ENCODE peak calls at places on chromosome 15, in six cellular contexts. B is ovary, J is stomach, N is heart right ventricle, H is mucosa of descending colon, R is OCI-LY7. W is an unnamed sample.
A peak's percentile ranks its signal among the peaks of the same experiment; 100 is the strongest.

GRCh38 chr15:56821721-56822425 is 88.6 kb upstream of the ZNF280D start:
- DNase-seq in B (peak; percentile 49), J (peak; percentile 65), N (peak; percentile 40), H (peak; percentile 77), R (peak; percentile 47), W (peak; percentile 24)

GRCh38 chr15:56052389-56053045 is 59.1 kb upstream of the NEDD4 start:
- DNase-seq in B (no peak), J (no peak), N (no peak), H (no peak), R (peak; percentile 60), W (peak; percentile 21)

GRCh38 chr15:68830141-68830540 is 9.4 kb upstream of the ANP32A start:
- DNase-seq in B (no peak), J (no peak), N (no peak), H (no peak), R (no peak), W (no peak)

GRCh38 chr15:41546846-41547786 is 3.1 kb upstream of the RPAP1 start:
- DNase-seq in B (no peak), J (no peak), N (no peak), H (no peak), R (no peak), W (no peak)

GRCh38 chr15:56817266-56817665 is 84.0 kb upstream of the ZNF280D start:
- DNase-seq in B (no peak), J (no peak), N (no peak), H (no peak), R (no peak), W (no peak)

GRCh38 chr15:101349497-101349951 is 54.5 kb upstream of the SNRPA1 start:
- DNase-seq in B (no peak), J (no peak), N (no peak), H (no peak), R (no peak), W (no peak)

GRCh38 chr15:70160267-70160666 is 62.5 kb upstream of the TLE3 start:
- DNase-seq in B (no peak), J (peak; percentile 42), N (no peak), H (no peak), R (no peak), W (no peak)

GRCh38 chr15:68806220-68807105 is 14.2 kb downstream of the ANP32A start:
- DNase-seq in B (no peak), J (no peak), N (no peak), H (no peak), R (no peak), W (peak; percentile 40)

GRCh38 chr15:43777293-43777819 is 590 bp upstream of the ELL3 start:
- DNase-seq in B (peak; percentile 82), J (peak; percentile 82), N (peak; percentile 75), H (peak; percentile 91), R (peak; percentile 87), W (peak; percentile 91)

GRCh38 chr15:65981837-65982696 is 112.8 kb downstream of the RAB11A start:
- DNase-seq in B (no peak), J (peak; percentile 64), N (no peak), H (peak; percentile 73), R (peak; percentile 75), W (peak; percentile 63)
- H3K4me1 ChIP-seq in B (no peaks in the 10 kb centered on the region), J (peaks cover 36% of the 10 kb centered on the region), N (peaks cover 6% of the 10 kb centered on the region), H (peaks cover 6% of the 10 kb centered on the region), R (peaks cover 24% of the 10 kb centered on the region), W (peaks cover 8% of the 10 kb centered on the region)

DNA sequence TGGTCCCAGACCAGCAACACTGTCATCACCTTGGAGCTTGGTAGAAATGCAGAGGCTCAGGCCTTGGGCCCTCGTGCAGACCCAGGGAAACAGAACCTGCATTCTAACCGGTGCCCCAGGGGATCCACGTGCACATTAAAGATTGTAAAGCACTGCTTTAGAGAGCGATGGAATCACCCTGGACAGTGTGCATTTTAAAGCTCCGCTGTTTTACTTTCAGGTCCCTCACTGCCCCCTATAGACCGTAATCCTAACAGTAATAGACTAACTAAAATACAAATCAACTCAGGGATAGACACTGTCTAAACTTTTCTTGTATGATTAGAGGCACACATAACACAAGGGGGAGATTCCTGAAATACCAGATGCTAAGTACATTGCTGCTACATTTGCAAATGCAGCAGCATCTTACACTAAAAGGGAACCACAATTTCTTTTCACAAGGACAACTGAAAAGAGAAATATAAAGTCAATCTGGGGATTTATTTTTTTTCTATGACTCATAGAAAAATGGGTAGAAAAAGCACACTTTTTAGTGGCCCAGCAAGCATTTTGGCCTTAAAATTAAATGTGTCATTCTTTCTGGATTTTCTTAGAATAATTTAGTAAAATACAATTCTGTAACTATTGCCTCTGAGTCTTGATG is 10.5 kb upstream of the SH3GL3 start:
- DNase-seq in B (no peak), J (no peak), N (no peak), H (no peak), R (peak; percentile 2), W (no peak)
- TF ChIP-seq CTCF in B (no peak), J (no peak), N (peak; percentile 48), H (no peak), R (peak; percentile 68), W (no peak)

GRCh38 chr15:39987831-39988230 is 51.1 kb downstream of the SRP14 start:
- DNase-seq in B (no peak), J (no peak), N (no peak), H (no peak), R (no peak), W (no peak)
- H3K4me1 ChIP-seq in B (no peaks in the 10 kb centered on the region), J (no peaks in the 10 kb centered on the region), N (no peaks in the 10 kb centered on the region), H (no peaks in the 10 kb centered on the region), R (no peaks in the 10 kb centered on the region), W (no peaks in the 10 kb centered on the region)

GRCh38 chr15:75538376-75538775 is 40.7 kb downstream of the PTPN9 start:
- DNase-seq in B (no peak), J (no peak), N (no peak), H (no peak), R (no peak), W (no peak)

GRCh38 chr15:75531041-75531450 is 48.1 kb downstream of the PTPN9 start:
- DNase-seq in B (peak; percentile 78), J (no peak), N (peak; percentile 65), H (no peak), R (no peak), W (no peak)

GRCh38 chr15:75530169-75530568 is 48.9 kb downstream of the PTPN9 start:
- DNase-seq in B (no peak), J (no peak), N (no peak), H (no peak), R (no peak), W (no peak)

GRCh38 chr15:75533945-75534344 is 45.2 kb downstream of the PTPN9 start:
- DNase-seq in B (no peak), J (no peak), N (no peak), H (no peak), R (no peak), W (no peak)

GRCh38 chr15:75532413-75533250 is 46.5 kb downstream of the PTPN9 start:
- DNase-seq in B (peak; percentile 76), J (peak; percentile 63), N (peak; percentile 33), H (no peak), R (peak; percentile 16), W (peak; percentile 28)
- TF ChIP-seq CTCF in B (no peak), J (peak; percentile 37), N (peak; percentile 63), H (no peak), R (peak; percentile 42), W (peak; percentile 68)

GRCh38 chr15:71279757-71280141 is 164.5 kb downstream of the THSD4 start:
- DNase-seq in B (no peak), J (peak; percentile 30), N (no peak), H (no peak), R (no peak), W (no peak)
- H3K4me1 ChIP-seq in B (peaks cover 2% of the 10 kb centered on the region), J (peaks cover 29% of the 10 kb centered on the region), N (peaks cover 14% of the 10 kb centered on the region), H (peaks cover 8% of the 10 kb centered on the region), R (no peaks in the 10 kb centered on the region), W (no peaks in the 10 kb centered on the region)

GRCh38 chr15:61856295-61856694 is 204.0 kb downstream of the VPS13C start:
- DNase-seq in B (no peak), J (no peak), N (no peak), H (no peak), R (no peak), W (no peak)
- TF ChIP-seq CTCF in B (no peak), J (no peak), N (no peak), H (no peak), R (no peak), W (no peak)

GRCh38 chr15:93063292-93063671 is 25.7 kb downstream of the RGMA start:
- DNase-seq in B (no peak), J (no peak), N (no peak), H (peak; percentile 14), R (no peak), W (no peak)
- H3K4me1 ChIP-seq in B (peaks cover 19% of the 10 kb centered on the region), J (peaks cover 87% of the 10 kb centered on the region), N (peaks cover 20% of the 10 kb centered on the region), H (peaks cover 8% of the 10 kb centered on the region), R (no peaks in the 10 kb centered on the region), W (no peaks in the 10 kb centered on the region)

DNA sequence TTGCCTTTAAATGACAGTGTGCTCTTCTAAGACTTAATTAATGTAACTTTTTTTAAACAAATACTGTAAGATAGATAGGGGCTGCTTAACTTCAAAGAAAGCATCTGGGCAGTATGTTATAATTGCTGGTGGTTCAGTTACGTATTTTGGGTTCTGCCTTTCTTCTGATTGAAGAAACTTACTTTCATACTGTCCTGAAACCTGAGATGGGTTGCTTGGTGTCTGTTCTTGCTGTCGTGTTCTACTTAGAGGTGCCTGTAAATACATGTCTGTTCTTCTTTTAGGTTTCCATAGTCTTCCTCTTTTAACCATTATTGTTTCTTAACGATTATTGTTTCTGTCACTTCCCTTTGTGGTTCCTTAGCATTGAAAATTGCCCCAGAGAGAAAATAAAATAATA is 297.7 kb upstream of the CHRM5 start:
- DNase-seq in B (no peak), J (no peak), N (no peak), H (no peak), R (peak; percentile 5), W (no peak)
- TF ChIP-seq CTCF in B (no peak), J (no peak), N (no peak), H (no peak), R (no peak), W (no peak)

GRCh38 chr15:58413253-58413652 is 18.5 kb upstream of the LIPC start:
- DNase-seq in B (no peak), J (no peak), N (no peak), H (no peak), R (no peak), W (no peak)

GRCh38 chr15:58407366-58407765 is 24.4 kb upstream of the LIPC start:
- DNase-seq in B (no peak), J (no peak), N (no peak), H (no peak), R (no peak), W (no peak)

GRCh38 chr15:58410353-58410752 is 21.4 kb upstream of the LIPC start:
- DNase-seq in B (peak; percentile 42), J (no peak), N (no peak), H (no peak), R (peak; percentile 65), W (no peak)

GRCh38 chr15:58407786-58408185 is 24.0 kb upstream of the LIPC start:
- DNase-seq in B (no peak), J (no peak), N (no peak), H (no peak), R (no peak), W (no peak)

DNA sequence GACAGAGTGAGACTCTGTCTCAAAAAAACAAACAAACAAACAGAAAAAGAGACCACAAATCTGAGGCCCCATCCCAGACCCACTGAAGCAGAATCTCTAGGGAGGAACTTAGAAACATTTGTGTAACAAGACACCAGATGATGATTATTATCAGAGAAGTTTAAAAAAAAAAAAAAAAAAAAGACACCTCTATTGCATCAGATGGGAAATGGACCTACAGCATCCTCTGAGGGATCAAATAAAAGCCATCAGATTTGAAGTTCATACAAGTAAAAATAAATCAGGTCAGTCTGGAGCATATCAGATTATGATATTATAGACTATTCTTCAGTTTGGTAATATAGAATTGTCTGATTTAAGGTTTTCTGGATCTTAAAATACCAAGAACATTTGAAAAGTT is 21.9 kb upstream of the LIPC start:
- DNase-seq in B (no peak), J (no peak), N (no peak), H (no peak), R (peak; percentile 12), W (no peak)
- H3K4me1 ChIP-seq in B (no peaks in the 10 kb centered on the region), J (no peaks in the 10 kb centered on the region), N (no peaks in the 10 kb centered on the region), H (no peaks in the 10 kb centered on the region), R (peaks cover 17% of the 10 kb centered on the region), W (no peaks in the 10 kb centered on the region)

GRCh38 chr15:30043211-30043655 is 39.5 kb upstream of the GOLGA8J start:
- DNase-seq in B (no peak), J (no peak), N (no peak), H (no peak), R (no peak), W (no peak)
- TF ChIP-seq CTCF in B (peak; percentile 10), J (no peak), N (peak; percentile 44), H (no peak), R (peak; percentile 44), W (no peak)